ENCODE peak calls at places on chromosomes 6 and 20, in five cellular contexts. U is mucosa of gallbladder; H is stimulated activated CD4-positive, alpha-beta T cell treated with anti-CD3 and anti-CD28 coated beads, Interleukin-4, amount 100 ng/mL, for 1 hour; A is NCI-H1417; S is HTR-8/SVneo. L is an unnamed sample.

GRCh38 chr6:95228636-95229035 is 348.7 kb upstream of the MANEA start:
- DNase-seq in S (no peak), A (peak; percentile 29), U (no peak), H (no peak), L (no peak)

GRCh38 chr6:136964368-136964767 is 42.3 kb downstream of the SLC35D3 start:
- DNase-seq in U (no peak), S (no peak), A (peak; percentile 49), H (no peak), L (no peak)

GRCh38 chr20:18165553-18165952 is 27.9 kb downstream of the KAT14 start:
- DNase-seq in U (no peak), A (no peak), H (no peak), S (no peak), L (no peak)

GRCh38 chr6:159727717-159728440 is 573 bp downstream of the WTAP start:
- DNase-seq in U (no peak), A (peak; percentile 85), H (no peak), S (no peak), L (peak; percentile 39)

GRCh38 chr6:106963544-106963943 is 11.0 kb downstream of the CD24 start:
- DNase-seq in U (no peak), A (no peak), H (no peak), S (no peak), L (no peak)

GRCh38 chr6:121435444-121436069 is at the start of gene GJA1:
- DNase-seq in U (peak; percentile 52), S (peak; percentile 31), H (no peak), A (no peak), L (peak; percentile 85)

GRCh38 chr6:51472745-51473483 is 614.5 kb downstream of the PKHD1 start:
- DNase-seq in S (no peak), U (no peak), A (peak; percentile 24), H (no peak), L (no peak)

GRCh38 chr6:142569676-142570075 is 267.9 kb downstream of the ADGRG6 start:
- DNase-seq in H (no peak), S (no peak), U (no peak), A (no peak), L (no peak)

GRCh38 chr6:128836761-128837160 is 46.2 kb upstream of the LAMA2 start:
- DNase-seq in U (no peak), H (no peak), A (no peak), S (no peak), L (no peak)

GRCh38 chr6:128509709-128510108 is 10.7 kb downstream of the PTPRK start:
- DNase-seq in A (no peak), H (no peak), U (no peak), S (no peak), L (no peak)

GRCh38 chr6:43772571-43773049 is 2.6 kb downstream of the VEGFA start:
- DNase-seq in S (no peak), U (no peak), A (peak; percentile 24), H (no peak), L (peak; percentile 24)

GRCh38 chr6:13920584-13920983 is 4.2 kb upstream of the RNF182 start:
- DNase-seq in S (no peak), U (no peak), H (no peak), A (peak; percentile 31), L (no peak)

GRCh38 chr20:4512891-4513550 is 208.7 kb upstream of the PRND start:
- DNase-seq in A (no peak), S (peak; percentile 75), U (no peak), H (no peak), L (peak; percentile 87)

GRCh38 chr6:15441215-15441868 is 195.5 kb downstream of the JARID2 start:
- DNase-seq in H (peak; percentile 10), U (peak; percentile 40), A (peak; percentile 68), S (peak; percentile 70), L (peak; percentile 47)

GRCh38 chr6:155782739-155783459 is 327.3 kb upstream of the NOX3 start:
- DNase-seq in H (no peak), S (no peak), U (no peak), A (no peak), L (no peak)

GRCh38 chr6:160027076-160027475 is 58.2 kb downstream of the IGF2R start:
- DNase-seq in U (no peak), S (no peak), H (no peak), A (no peak), L (no peak)

GRCh38 chr20:47956261-47956995 is 171.1 kb upstream of the SULF2 start:
- DNase-seq in A (no peak), U (no peak), S (no peak), H (no peak), L (no peak)